ENCODE peak calls at places on chromosomes 3 and 15, in six cellular contexts. One of them, this sample, is unnamed.

GRCh38 chr3:137692803-137693431 is 71.2 kb upstream of the SOX14 start:
- DNase-seq in left cardiac atrium: no peak
- DNase-seq in kidney: no peak
- DNase-seq in ELR: peak
- DNase-seq in AG08396: no peak
- DNase-seq in thoracic aorta: no peak
- DNase-seq in this sample: no peak

GRCh38 chr3:40800343-40800742 is 275.6 kb downstream of the ZNF621 start:
- DNase-seq in kidney: no peak
- DNase-seq in AG08396: peak
- DNase-seq in ELR: peak
- DNase-seq in left cardiac atrium: no peak
- DNase-seq in thoracic aorta: no peak
- DNase-seq in this sample: no peak

GRCh38 chr3:169812844-169813677 is at the start of the genes LRRC34 and LRRIQ4:
- DNase-seq in thoracic aorta: peak
- DNase-seq in kidney: peak
- DNase-seq in left cardiac atrium: peak
- DNase-seq in ELR: peak
- DNase-seq in AG08396: peak
- DNase-seq in this sample: peak

GRCh38 chr3:72872183-72872582 is 15.7 kb upstream of the GXYLT2 start:
- DNase-seq in ELR: peak
- DNase-seq in thoracic aorta: no peak
- DNase-seq in AG08396: peak
- DNase-seq in left cardiac atrium: no peak
- DNase-seq in kidney: no peak
- DNase-seq in this sample: no peak

GRCh38 chr15:29446480-29446879 is 176.9 kb upstream of the NSMCE3 start:
- DNase-seq in left cardiac atrium: no peak
- DNase-seq in ELR: no peak
- DNase-seq in thoracic aorta: no peak
- DNase-seq in AG08396: no peak
- DNase-seq in kidney: no peak
- DNase-seq in this sample: no peak

GRCh38 chr3:149808209-149808829 is 4.7 kb upstream of the RNF13 start:
- DNase-seq in ELR: peak
- DNase-seq in left cardiac atrium: peak
- DNase-seq in AG08396: peak
- DNase-seq in thoracic aorta: peak
- DNase-seq in kidney: peak
- DNase-seq in this sample: peak

GRCh38 chr3:78906245-78906644 is 861.6 kb downstream of the ROBO1 start:
- DNase-seq in ELR: no peak
- DNase-seq in thoracic aorta: no peak
- DNase-seq in kidney: no peak
- DNase-seq in left cardiac atrium: no peak
- DNase-seq in AG08396: no peak
- DNase-seq in this sample: peak

GRCh38 chr15:82300883-82301282 is 38.3 kb downstream of the SAXO2 start:
- DNase-seq in left cardiac atrium: no peak
- DNase-seq in thoracic aorta: no peak
- DNase-seq in kidney: no peak
- DNase-seq in AG08396: no peak
- DNase-seq in ELR: no peak
- DNase-seq in this sample: no peak

GRCh38 chr15:47754312-47754711 is 37.0 kb downstream of the SEMA6D start:
- DNase-seq in left cardiac atrium: no peak
- DNase-seq in kidney: no peak
- DNase-seq in ELR: no peak
- DNase-seq in AG08396: no peak
- DNase-seq in thoracic aorta: no peak
- DNase-seq in this sample: no peak

GRCh38 chr3:162134571-162134970 is 638.0 kb downstream of the OTOL1 start:
- DNase-seq in ELR: no peak
- DNase-seq in thoracic aorta: no peak
- DNase-seq in kidney: no peak
- DNase-seq in AG08396: no peak
- DNase-seq in left cardiac atrium: no peak
- DNase-seq in this sample: no peak

GRCh38 chr3:171283248-171284222 is 176.7 kb downstream of the TNIK start:
- DNase-seq in left cardiac atrium: no peak
- DNase-seq in thoracic aorta: no peak
- DNase-seq in AG08396: no peak
- DNase-seq in ELR: no peak
- DNase-seq in kidney: no peak
- DNase-seq in this sample: no peak

GRCh38 chr3:191473766-191474198 is 12.8 kb downstream of the PYDC2 start:
- DNase-seq in ELR: no peak
- DNase-seq in thoracic aorta: no peak
- DNase-seq in kidney: no peak
- DNase-seq in AG08396: no peak
- DNase-seq in left cardiac atrium: no peak
- DNase-seq in this sample: no peak

GRCh38 chr3:150761831-150762661 is 923 bp downstream of the SIAH2 start:
- DNase-seq in thoracic aorta: no peak
- DNase-seq in kidney: peak
- DNase-seq in ELR: peak
- DNase-seq in AG08396: peak
- DNase-seq in left cardiac atrium: peak
- DNase-seq in this sample: no peak

GRCh38 chr3:56254835-56255234 is 213.4 kb downstream of the ERC2 start:
- DNase-seq in thoracic aorta: no peak
- DNase-seq in left cardiac atrium: no peak
- DNase-seq in ELR: peak
- DNase-seq in AG08396: no peak
- DNase-seq in kidney: no peak
- DNase-seq in this sample: no peak

GRCh38 chr3:13621381-13622221 is 72.7 kb downstream of the FBLN2 start:
- DNase-seq in kidney: peak
- DNase-seq in thoracic aorta: no peak
- DNase-seq in left cardiac atrium: no peak
- DNase-seq in ELR: no peak
- DNase-seq in AG08396: no peak
- DNase-seq in this sample: no peak

GRCh38 chr3:192060160-192060783 is 599.3 kb downstream of the PYDC2 start:
- DNase-seq in thoracic aorta: no peak
- DNase-seq in kidney: no peak
- DNase-seq in ELR: no peak
- DNase-seq in AG08396: no peak
- DNase-seq in left cardiac atrium: no peak
- DNase-seq in this sample: peak

GRCh38 chr3:195802795-195803194 is 8.9 kb downstream of the MUC4 start:
- DNase-seq in kidney: no peak
- DNase-seq in ELR: no peak
- DNase-seq in left cardiac atrium: no peak
- DNase-seq in AG08396: no peak
- DNase-seq in thoracic aorta: no peak
- DNase-seq in this sample: no peak

GRCh38 chr3:89859738-89860137 is 752.3 kb downstream of the EPHA3 start:
- DNase-seq in kidney: no peak
- DNase-seq in thoracic aorta: no peak
- DNase-seq in AG08396: no peak
- DNase-seq in left cardiac atrium: no peak
- DNase-seq in ELR: no peak
- DNase-seq in this sample: no peak

GRCh38 chr3:102904629-102905028 is 469.8 kb downstream of the ZPLD1 start:
- DNase-seq in AG08396: no peak
- DNase-seq in ELR: no peak
- DNase-seq in left cardiac atrium: no peak
- DNase-seq in kidney: peak
- DNase-seq in thoracic aorta: no peak
- DNase-seq in this sample: no peak

GRCh38 chr3:156552973-156553372 is 1.9 kb downstream of the SSR3 start:
- DNase-seq in ELR: no peak
- DNase-seq in thoracic aorta: no peak
- DNase-seq in AG08396: no peak
- DNase-seq in kidney: no peak
- DNase-seq in left cardiac atrium: no peak
- DNase-seq in this sample: no peak

GRCh38 chr15:80595391-80595790 is 99.7 kb upstream of the ABHD17C start:
- DNase-seq in thoracic aorta: no peak
- DNase-seq in kidney: peak
- DNase-seq in left cardiac atrium: no peak
- DNase-seq in AG08396: no peak
- DNase-seq in ELR: no peak
- DNase-seq in this sample: no peak

GRCh38 chr3:81891056-81891455 is 129.6 kb upstream of the GBE1 start:
- DNase-seq in ELR: no peak
- DNase-seq in thoracic aorta: no peak
- DNase-seq in left cardiac atrium: no peak
- DNase-seq in AG08396: no peak
- DNase-seq in kidney: no peak
- DNase-seq in this sample: no peak

GRCh38 chr3:9169951-9170850 is 79.2 kb downstream of the SRGAP3 start:
- DNase-seq in kidney: no peak
- DNase-seq in AG08396: no peak
- DNase-seq in left cardiac atrium: no peak
- DNase-seq in ELR: no peak
- DNase-seq in thoracic aorta: no peak
- DNase-seq in this sample: no peak

GRCh38 chr3:10242182-10243065 is 5.8 kb upstream of the TATDN2 start:
- DNase-seq in thoracic aorta: no peak
- DNase-seq in AG08396: no peak
- DNase-seq in ELR: peak
- DNase-seq in kidney: no peak
- DNase-seq in left cardiac atrium: no peak
- DNase-seq in this sample: no peak

GRCh38 chr3:171393032-171393744 is 67.0 kb downstream of the TNIK start:
- DNase-seq in AG08396: no peak
- DNase-seq in ELR: no peak
- DNase-seq in left cardiac atrium: no peak
- DNase-seq in thoracic aorta: no peak
- DNase-seq in kidney: no peak
- DNase-seq in this sample: no peak

GRCh38 chr15:51917493-51917892 is 54.1 kb downstream of the LEO1 start:
- DNase-seq in thoracic aorta: no peak
- DNase-seq in left cardiac atrium: no peak
- DNase-seq in AG08396: no peak
- DNase-seq in kidney: no peak
- DNase-seq in ELR: peak
- DNase-seq in this sample: peak

GRCh38 chr3:149390772-149391212 is 13.3 kb upstream of the TM4SF1 start:
- DNase-seq in ELR: peak
- DNase-seq in thoracic aorta: no peak
- DNase-seq in left cardiac atrium: no peak
- DNase-seq in AG08396: no peak
- DNase-seq in kidney: no peak
- DNase-seq in this sample: no peak

GRCh38 chr3:146843476-146843875 is 238.3 kb upstream of the PLSCR5 start:
- DNase-seq in kidney: no peak
- DNase-seq in left cardiac atrium: no peak
- DNase-seq in AG08396: no peak
- DNase-seq in ELR: no peak
- DNase-seq in thoracic aorta: no peak
- DNase-seq in this sample: no peak

GRCh38 chr3:43497905-43498365 is 123.9 kb downstream of the ANO10 start:
- DNase-seq in AG08396: no peak
- DNase-seq in kidney: no peak
- DNase-seq in thoracic aorta: no peak
- DNase-seq in left cardiac atrium: peak
- DNase-seq in ELR: peak
- DNase-seq in this sample: no peak

This sample was measured in NCI-H510A.